ENCODE peak calls at places on chromosomes 4 and X, in four cellular contexts. Z is HS-27A, A is ACHN, C is hypothalamus. F is an unnamed sample.

GRCh38 chr4:165982934-165983333 is 109.9 kb downstream of the TLL1 start:
- DNase-seq in C (no peak), Z (no peak), A (no peak), F (no peak)

GRCh38 chr4:167032876-167033275 is 201.4 kb downstream of the SPOCK3 start:
- DNase-seq in C (no peak), Z (no peak), A (no peak), F (no peak)

GRCh38 chrX:56248492-56248891 is 16.3 kb downstream of the KLF8 start:
- DNase-seq in Z (peak), A (peak), C (no peak), F (peak)

GRCh38 chr4:3204021-3204431 is 44.9 kb upstream of the MSANTD1 start:
- DNase-seq in Z (no peak), A (no peak), C (no peak), F (no peak)

GRCh38 chrX:81577028-81577427 is 375.1 kb downstream of the SH3BGRL start:
- DNase-seq in C (no peak), A (no peak), Z (no peak), F (no peak)

GRCh38 chr4:87188063-87188462 is 32.4 kb downstream of the KLHL8 start:
- DNase-seq in A (no peak), Z (no peak), C (no peak), F (no peak)

GRCh38 chr4:4641661-4642180 is 99.9 kb upstream of the STX18 start:
- DNase-seq in Z (no peak), A (no peak), C (no peak), F (no peak)

GRCh38 chrX:39320165-39320564 is 518.9 kb downstream of the MID1IP1 start:
- DNase-seq in C (no peak), Z (no peak), A (no peak), F (no peak)

GRCh38 chrX:63754141-63754859 is 30.7 kb downstream of the ARHGEF9 start:
- DNase-seq in Z (no peak), C (no peak), A (peak), F (peak)

GRCh38 chrX:96386981-96387380 is 297.7 kb upstream of the DIAPH2 start:
- DNase-seq in C (no peak), Z (no peak), A (no peak), F (no peak)

GRCh38 chrX:153474718-153475117 is 4.3 kb upstream of the HAUS7 start:
- DNase-seq in A (peak), Z (no peak), C (no peak), F (peak)

GRCh38 chr4:18209448-18209847 is 187.9 kb upstream of the LCORL start:
- DNase-seq in C (no peak), Z (no peak), A (no peak), F (no peak)

GRCh38 chrX:117147249-117147648 is 684.5 kb upstream of the CT83 start:
- DNase-seq in C (no peak), A (no peak), Z (no peak), F (no peak)